ENCODE peak calls at places on chromosomes 3 and 15, in six cellular contexts. K is T-cell, A is RWPE1, P is fibroblast of the conjunctiva, S is fibroblast of pulmonary artery, U is brain microvascular endothelial cell. M is an unnamed sample.
A peak's percentile ranks its signal among the peaks of the same experiment; 100 is the strongest.

GRCh38 chr3:181431743-181432142 is 280.0 kb upstream of the SOX2 start:
- DNase-seq in K (no peak), A (no peak), P (no peak), S (no peak), U (no peak), M (no peak)

GRCh38 chr15:76163429-76164020 is 103.7 kb downstream of the TMEM266 start:
- DNase-seq in K (no peak), A (no peak), P (peak; percentile 76), S (peak; percentile 71), U (no peak), M (peak; percentile 84)

GRCh38 chr3:31172336-31172735 is 277.9 kb upstream of the GADL1 start:
- DNase-seq in K (no peak), A (no peak), P (no peak), S (no peak), U (no peak), M (no peak)

GRCh38 chr3:141859651-141860050 is 16.8 kb upstream of the ATP1B3 start:
- DNase-seq in K (no peak), A (no peak), P (no peak), S (no peak), U (no peak), M (no peak)

GRCh38 chr3:32420138-32420981 is 28.7 kb downstream of the CMTM7 start:
- DNase-seq in K (no peak), A (peak; percentile 87), P (no peak), S (peak; percentile 48), U (peak; percentile 53), M (peak; percentile 23)

GRCh38 chr3:189188466-189188865 is 16.7 kb downstream of the TPRG1 start:
- DNase-seq in K (no peak), A (no peak), P (no peak), S (peak; percentile 79), U (peak; percentile 22), M (no peak)

GRCh38 chr15:70264014-70264492 is 166.3 kb upstream of the TLE3 start:
- DNase-seq in K (no peak), A (no peak), P (no peak), S (no peak), U (no peak), M (no peak)

GRCh38 chr3:14522768-14523167 is 17.4 kb downstream of the GRIP2 start:
- DNase-seq in K (no peak), A (no peak), P (no peak), S (no peak), U (no peak), M (no peak)

GRCh38 chr15:25829075-25829474 is 34.1 kb downstream of the ATP10A start:
- DNase-seq in K (no peak), A (no peak), P (no peak), S (no peak), U (no peak), M (no peak)

GRCh38 chr3:170585008-170585936 is 603 bp downstream of the SLC7A14 start:
- DNase-seq in K (no peak), A (no peak), P (no peak), S (no peak), U (no peak), M (peak; percentile 25)

GRCh38 chr3:185084883-185085282 is 68.0 kb downstream of the C3orf70 start:
- DNase-seq in K (no peak), A (no peak), P (no peak), S (peak; percentile 8), U (peak; percentile 13), M (peak; percentile 18)

GRCh38 chr3:186671051-186671450 is 5.2 kb downstream of the HRG start:
- DNase-seq in K (no peak), A (no peak), P (no peak), S (no peak), U (no peak), M (no peak)

GRCh38 chr15:79450648-79451047 is 18.5 kb downstream of the MINAR1 start:
- DNase-seq in K (no peak), A (no peak), P (no peak), S (no peak), U (no peak), M (no peak)

GRCh38 chr3:183725387-183725786 is 27.8 kb downstream of the YEATS2 start:
- DNase-seq in K (no peak), A (no peak), P (no peak), S (no peak), U (no peak), M (no peak)

GRCh38 chr3:123270818-123271217 is 69.1 kb downstream of the SEC22A start:
- DNase-seq in K (no peak), A (no peak), P (no peak), S (peak; percentile 21), U (no peak), M (no peak)

GRCh38 chr3:65193531-65193930 is 505.7 kb upstream of the ADAMTS9 start:
- DNase-seq in K (no peak), A (no peak), P (no peak), S (no peak), U (no peak), M (no peak)

GRCh38 chr15:99511529-99511864 is 54.3 kb upstream of the MEF2A start:
- DNase-seq in K (no peak), A (no peak), P (peak; percentile 37), S (peak; percentile 87), U (peak; percentile 39), M (no peak)

GRCh38 chr3:170383567-170383966 is 26.1 kb downstream of the SKIL start:
- DNase-seq in K (no peak), A (no peak), P (no peak), S (peak; percentile 31), U (peak; percentile 59), M (peak; percentile 41)

GRCh38 chr3:126539558-126540250 is 15.7 kb downstream of the CHST13 start:
- DNase-seq in K (no peak), A (no peak), P (no peak), S (no peak), U (no peak), M (no peak)

GRCh38 chr3:56688191-56688590 is 5.1 kb upstream of the TASOR start:
- DNase-seq in K (no peak), A (no peak), P (no peak), S (no peak), U (no peak), M (no peak)

GRCh38 chr15:57251308-57251707 is 125.0 kb upstream of the CGNL1 start:
- DNase-seq in K (no peak), A (no peak), P (no peak), S (peak; percentile 13), U (no peak), M (no peak)

GRCh38 chr15:98804057-98804380 is 155.7 kb downstream of the IGF1R start:
- DNase-seq in K (no peak), A (no peak), P (no peak), S (no peak), U (no peak), M (no peak)

GRCh38 chr3:10290476-10291138 is 2.1 kb downstream of the GHRL start:
- DNase-seq in K (no peak), A (no peak), P (no peak), S (no peak), U (no peak), M (no peak)

GRCh38 chr3:110314512-110315114 is 757.0 kb upstream of the NECTIN3 start:
- DNase-seq in K (peak; percentile 39), A (peak; percentile 28), P (peak; percentile 32), S (peak; percentile 71), U (peak; percentile 63), M (peak; percentile 13)

GRCh38 chr3:169699536-169700050 is 36.1 kb upstream of the MECOM start:
- DNase-seq in K (no peak), A (no peak), P (peak; percentile 84), S (peak; percentile 85), U (no peak), M (peak; percentile 50)

GRCh38 chr3:134323966-134324962 is 50.0 kb downstream of the AMOTL2 start:
- DNase-seq in K (no peak), A (no peak), P (no peak), S (no peak), U (no peak), M (no peak)

GRCh38 chr3:135145581-135145980 is 350.5 kb downstream of the EPHB1 start:
- DNase-seq in K (no peak), A (no peak), P (no peak), S (no peak), U (no peak), M (no peak)

GRCh38 chr15:75112278-75112847 is 89.0 kb downstream of the PPCDC start:
- DNase-seq in K (no peak), A (no peak), P (no peak), S (peak; percentile 77), U (no peak), M (no peak)

GRCh38 chr3:133578548-133579191 is 5.2 kb downstream of the CDV3 start:
- DNase-seq in K (no peak), A (peak; percentile 42), P (no peak), S (peak; percentile 67), U (no peak), M (peak; percentile 37)

GRCh38 chr3:54817628-54818027 is 110.2 kb downstream of the LRTM1 start:
- DNase-seq in K (no peak), A (no peak), P (no peak), S (no peak), U (no peak), M (peak; percentile 29)

GRCh38 chr3:186383026-186383993 is 21.3 kb upstream of the DGKG start:
- DNase-seq in K (no peak), A (no peak), P (no peak), S (no peak), U (no peak), M (no peak)

GRCh38 chr15:77623008-77623877 is 9.5 kb downstream of the LINGO1 start:
- DNase-seq in K (no peak), A (no peak), P (no peak), S (no peak), U (no peak), M (no peak)

GRCh38 chr3:186209810-186210752 is 101.2 kb upstream of the ETV5 start:
- DNase-seq in K (no peak), A (peak; percentile 48), P (peak; percentile 52), S (peak; percentile 62), U (no peak), M (peak; percentile 84)

GRCh38 chr3:98893740-98894139 is 7.8 kb downstream of the DCBLD2 start:
- DNase-seq in K (no peak), A (no peak), P (no peak), S (no peak), U (no peak), M (no peak)

M was measured in AG08396.